ENCODE peak calls at places on chromosomes 12 and 14, in seven cellular contexts. One of them, this sample, is unnamed. For H3K27me3, the result is how much of the 10 kb centered on the place peaks cover.

GRCh38 chr12:8553088-8553627 is 12.5 kb upstream of the CLEC4E start:
- DNase-seq in mesendoderm: peak
- DNase-seq in osteoblast: no peak
- DNase-seq in astrocyte: no peak
- DNase-seq in mammary epithelial cell: no peak
- DNase-seq in GM23338: peak
- DNase-seq in SK-N-SH: no peak
- DNase-seq in this sample: no peak

GRCh38 chr14:68358500-68358899 is 434.4 kb downstream of the ZFP36L1 start:
- DNase-seq in mesendoderm: no peak
- DNase-seq in osteoblast: no peak
- DNase-seq in astrocyte: no peak
- DNase-seq in mammary epithelial cell: no peak
- DNase-seq in GM23338: no peak
- DNase-seq in SK-N-SH: no peak
- DNase-seq in this sample: no peak

GRCh38 chr14:54625158-54625557 is 58.2 kb downstream of the SAMD4A start:
- DNase-seq in mesendoderm: peak
- DNase-seq in osteoblast: no peak
- DNase-seq in astrocyte: peak
- DNase-seq in mammary epithelial cell: no peak
- DNase-seq in GM23338: peak
- DNase-seq in SK-N-SH: no peak
- DNase-seq in this sample: peak

GRCh38 chr14:76775695-76776305 is 14.5 kb downstream of the VASH1 start:
- DNase-seq in mesendoderm: no peak
- DNase-seq in osteoblast: peak
- DNase-seq in astrocyte: no peak
- DNase-seq in mammary epithelial cell: no peak
- DNase-seq in GM23338: no peak
- DNase-seq in SK-N-SH: no peak
- DNase-seq in this sample: no peak

GRCh38 chr14:106308839-106309389 is 782.5 kb downstream of the TMEM121 start:
- DNase-seq in mesendoderm: peak
- DNase-seq in osteoblast: no peak
- DNase-seq in astrocyte: no peak
- DNase-seq in mammary epithelial cell: no peak
- DNase-seq in GM23338: peak
- DNase-seq in SK-N-SH: peak
- DNase-seq in this sample: no peak

GRCh38 chr14:59356298-59356697 is 108.9 kb downstream of the GPR135 start:
- DNase-seq in mesendoderm: no peak
- DNase-seq in osteoblast: no peak
- DNase-seq in astrocyte: no peak
- DNase-seq in mammary epithelial cell: no peak
- DNase-seq in GM23338: no peak
- DNase-seq in SK-N-SH: no peak
- DNase-seq in this sample: no peak

GRCh38 chr14:37546621-37547447 is 48.2 kb downstream of the FOXA1 start:
- DNase-seq in mesendoderm: peak
- DNase-seq in osteoblast: no peak
- DNase-seq in astrocyte: no peak
- DNase-seq in mammary epithelial cell: no peak
- DNase-seq in GM23338: no peak
- DNase-seq in SK-N-SH: no peak
- DNase-seq in this sample: peak

GRCh38 chr12:88802307-88802706 is 222.0 kb upstream of the KITLG start:
- DNase-seq in mesendoderm: no peak
- DNase-seq in osteoblast: no peak
- DNase-seq in astrocyte: no peak
- DNase-seq in mammary epithelial cell: no peak
- DNase-seq in GM23338: no peak
- DNase-seq in SK-N-SH: no peak
- DNase-seq in this sample: no peak

GRCh38 chr12:75656650-75657049 is 145.2 kb upstream of the KRR1 start:
- DNase-seq in mesendoderm: peak
- DNase-seq in osteoblast: peak
- DNase-seq in astrocyte: peak
- DNase-seq in mammary epithelial cell: peak
- DNase-seq in GM23338: no peak
- DNase-seq in SK-N-SH: no peak
- DNase-seq in this sample: peak

GRCh38 chr12:127485528-127485927 is 781.4 kb upstream of the TMEM132C start:
- DNase-seq in mesendoderm: peak
- DNase-seq in osteoblast: peak
- DNase-seq in astrocyte: peak
- DNase-seq in mammary epithelial cell: peak
- DNase-seq in GM23338: no peak
- DNase-seq in SK-N-SH: no peak
- DNase-seq in this sample: peak

GRCh38 chr14:104856157-104856868 is 8.8 kb upstream of the CEP170B start:
- DNase-seq in mesendoderm: no peak
- DNase-seq in osteoblast: no peak
- DNase-seq in astrocyte: no peak
- DNase-seq in mammary epithelial cell: no peak
- DNase-seq in GM23338: no peak
- DNase-seq in SK-N-SH: no peak
- DNase-seq in this sample: no peak

GRCh38 chr12:49030119-49030518 is 11.5 kb upstream of the PRKAG1 start:
- DNase-seq in mesendoderm: no peak
- DNase-seq in osteoblast: peak
- DNase-seq in astrocyte: no peak
- DNase-seq in mammary epithelial cell: no peak
- DNase-seq in GM23338: no peak
- DNase-seq in SK-N-SH: peak
- DNase-seq in this sample: no peak

GRCh38 chr12:65638324-65638723 is 186.0 kb upstream of the HMGA2 start:
- DNase-seq in mesendoderm: peak
- DNase-seq in osteoblast: no peak
- DNase-seq in astrocyte: no peak
- DNase-seq in mammary epithelial cell: no peak
- DNase-seq in GM23338: no peak
- DNase-seq in SK-N-SH: no peak
- DNase-seq in this sample: no peak

GRCh38 chr12:46110220-46110700 is 119.9 kb upstream of the SCAF11 start:
- DNase-seq in mesendoderm: no peak
- DNase-seq in osteoblast: no peak
- DNase-seq in astrocyte: no peak
- DNase-seq in mammary epithelial cell: no peak
- DNase-seq in GM23338: no peak
- DNase-seq in SK-N-SH: no peak
- DNase-seq in this sample: no peak

GRCh38 chr14:65937079-65937803 is 524.7 kb downstream of the FUT8 start:
- DNase-seq in mesendoderm: no peak
- DNase-seq in osteoblast: no peak
- DNase-seq in astrocyte: no peak
- DNase-seq in mammary epithelial cell: no peak
- DNase-seq in GM23338: peak
- DNase-seq in SK-N-SH: no peak
- DNase-seq in this sample: no peak

GRCh38 chr12:55068416-55069010 is 48.7 kb downstream of the NEUROD4 start:
- DNase-seq in mesendoderm: peak
- DNase-seq in osteoblast: peak
- DNase-seq in astrocyte: peak
- DNase-seq in mammary epithelial cell: peak
- DNase-seq in GM23338: peak
- DNase-seq in SK-N-SH: peak
- DNase-seq in this sample: peak

GRCh38 chr14:75653563-75653962 is 7.1 kb downstream of the ERG28 start:
- DNase-seq in mesendoderm: no peak
- DNase-seq in osteoblast: no peak
- DNase-seq in astrocyte: no peak
- DNase-seq in mammary epithelial cell: no peak
- DNase-seq in GM23338: no peak
- DNase-seq in SK-N-SH: no peak
- DNase-seq in this sample: no peak

GRCh38 chr12:9773216-9773877 is 12.6 kb upstream of the CD69 start:
- DNase-seq in mesendoderm: no peak
- DNase-seq in osteoblast: no peak
- DNase-seq in astrocyte: no peak
- DNase-seq in mammary epithelial cell: no peak
- DNase-seq in GM23338: no peak
- DNase-seq in SK-N-SH: no peak
- DNase-seq in this sample: no peak

GRCh38 chr12:15982471-15982870 is 71.3 kb downstream of the DERA start:
- DNase-seq in mesendoderm: peak
- DNase-seq in osteoblast: peak
- DNase-seq in astrocyte: peak
- DNase-seq in mammary epithelial cell: peak
- DNase-seq in GM23338: peak
- DNase-seq in SK-N-SH: peak
- DNase-seq in this sample: peak

GRCh38 chr12:88572785-88573565 is 7.3 kb downstream of the KITLG start:
- DNase-seq in mesendoderm: no peak
- DNase-seq in osteoblast: no peak
- DNase-seq in astrocyte: no peak
- DNase-seq in mammary epithelial cell: no peak
- DNase-seq in GM23338: peak
- DNase-seq in SK-N-SH: no peak
- DNase-seq in this sample: peak

GRCh38 chr14:96119947-96120346 is 80.8 kb downstream of the C14orf132 start:
- DNase-seq in mesendoderm: no peak
- DNase-seq in osteoblast: no peak
- DNase-seq in astrocyte: no peak
- DNase-seq in mammary epithelial cell: no peak
- DNase-seq in GM23338: no peak
- DNase-seq in SK-N-SH: no peak
- DNase-seq in this sample: no peak

GRCh38 chr14:105919458-105920150 is 393.2 kb downstream of the TMEM121 start:
- DNase-seq in mesendoderm: no peak
- DNase-seq in osteoblast: peak
- DNase-seq in astrocyte: no peak
- DNase-seq in mammary epithelial cell: no peak
- DNase-seq in GM23338: no peak
- DNase-seq in SK-N-SH: no peak
- DNase-seq in this sample: no peak

DNA sequence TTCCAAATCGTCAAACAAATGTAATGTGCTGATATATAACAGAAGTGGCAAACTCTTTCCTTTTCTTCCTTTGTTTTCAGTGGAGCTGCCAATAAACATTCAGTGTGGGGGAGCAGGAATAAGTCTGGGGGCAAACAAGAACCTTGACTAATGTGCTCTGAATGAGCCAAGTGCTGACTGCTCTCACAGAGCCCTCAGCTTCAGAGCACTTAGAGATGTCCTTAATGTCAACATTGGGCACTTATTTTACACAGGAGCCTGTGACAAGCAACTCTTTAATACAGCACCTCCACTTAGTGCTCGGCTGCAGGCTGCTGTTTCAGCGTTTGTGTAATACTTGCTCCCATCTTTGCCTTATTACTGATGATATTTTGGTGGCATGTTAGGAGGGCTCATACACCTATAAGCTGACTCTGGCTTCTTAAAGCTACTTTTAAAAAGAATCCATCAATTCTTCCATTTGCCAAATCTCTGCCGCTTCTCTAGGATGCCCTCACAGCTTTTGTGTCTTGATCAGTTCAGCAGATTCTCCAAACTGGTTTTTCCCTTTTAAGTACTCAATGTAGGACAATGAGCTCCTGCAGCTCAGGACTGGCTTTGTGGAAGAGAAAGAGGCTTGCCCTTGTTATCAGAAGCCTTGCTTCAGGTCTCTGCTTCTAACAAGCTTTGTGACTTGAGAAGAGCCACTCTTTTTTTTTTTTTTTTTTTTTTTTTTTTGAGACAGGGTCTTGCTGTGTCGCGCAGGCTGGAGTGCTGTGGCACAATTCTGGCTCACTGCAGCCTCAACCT is 206.6 kb downstream of the MON2 start:
- DNase-seq in mesendoderm: peak
- DNase-seq in osteoblast: no peak
- DNase-seq in astrocyte: no peak
- DNase-seq in mammary epithelial cell: no peak
- DNase-seq in GM23338: peak
- DNase-seq in SK-N-SH: no peak
- DNase-seq in this sample: no peak
- H3K4me3 ChIP-seq in mesendoderm: no peak
- H3K4me3 ChIP-seq in osteoblast: no peak
- H3K4me3 ChIP-seq in astrocyte: no peak
- H3K4me3 ChIP-seq in mammary epithelial cell: no peak
- H3K4me3 ChIP-seq in GM23338: no peak
- H3K4me3 ChIP-seq in SK-N-SH: no peak
- H3K4me3 ChIP-seq in this sample: no peak

GRCh38 chr14:72893636-72894322 is at the start of gene DPF3:
- DNase-seq in mesendoderm: peak
- DNase-seq in osteoblast: peak
- DNase-seq in astrocyte: peak
- DNase-seq in mammary epithelial cell: peak
- DNase-seq in GM23338: peak
- DNase-seq in SK-N-SH: peak
- DNase-seq in this sample: peak
- H3K27me3 ChIP-seq in mesendoderm: under half
- H3K27me3 ChIP-seq in osteoblast: under half
- H3K27me3 ChIP-seq in astrocyte: under half
- H3K27me3 ChIP-seq in mammary epithelial cell: under half
- H3K27me3 ChIP-seq in GM23338: half or more
- H3K27me3 ChIP-seq in SK-N-SH: under half
- H3K27me3 ChIP-seq in this sample: under half

DNA sequence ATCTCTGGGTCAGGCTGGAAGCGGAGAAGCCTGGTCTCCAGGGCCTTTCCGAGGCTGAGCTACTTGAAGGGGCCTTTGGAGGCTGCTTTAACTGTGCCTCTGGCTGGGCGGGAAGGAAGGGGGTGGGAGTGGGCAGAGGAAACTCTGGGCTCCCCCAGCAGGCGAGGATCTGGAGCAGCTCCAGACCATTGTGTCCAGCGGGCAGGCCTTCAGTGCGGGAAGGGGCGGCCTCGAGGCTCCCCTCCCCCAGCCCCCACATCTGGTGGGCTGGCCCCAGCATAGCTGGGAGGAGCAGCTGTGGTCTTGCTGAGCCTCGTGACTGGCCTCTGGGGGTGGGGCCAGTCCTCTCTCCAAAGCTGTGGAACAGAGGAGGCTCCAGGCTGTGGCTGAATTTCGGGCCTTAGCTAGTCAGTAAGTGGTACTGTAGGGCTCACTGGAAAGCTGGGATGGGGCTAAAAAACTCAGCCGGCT is 3.4 kb downstream of the TAMALIN start:
- DNase-seq in mesendoderm: peak
- DNase-seq in osteoblast: peak
- DNase-seq in astrocyte: peak
- DNase-seq in mammary epithelial cell: no peak
- DNase-seq in GM23338: peak
- DNase-seq in SK-N-SH: peak
- DNase-seq in this sample: peak
- H3K4me2 ChIP-seq in mesendoderm: no peak
- H3K4me2 ChIP-seq in osteoblast: peak
- H3K4me2 ChIP-seq in astrocyte: peak
- H3K4me2 ChIP-seq in mammary epithelial cell: no peak
- H3K4me2 ChIP-seq in GM23338: peak
- H3K4me2 ChIP-seq in SK-N-SH: peak
- H3K4me2 ChIP-seq in this sample: peak

DNA sequence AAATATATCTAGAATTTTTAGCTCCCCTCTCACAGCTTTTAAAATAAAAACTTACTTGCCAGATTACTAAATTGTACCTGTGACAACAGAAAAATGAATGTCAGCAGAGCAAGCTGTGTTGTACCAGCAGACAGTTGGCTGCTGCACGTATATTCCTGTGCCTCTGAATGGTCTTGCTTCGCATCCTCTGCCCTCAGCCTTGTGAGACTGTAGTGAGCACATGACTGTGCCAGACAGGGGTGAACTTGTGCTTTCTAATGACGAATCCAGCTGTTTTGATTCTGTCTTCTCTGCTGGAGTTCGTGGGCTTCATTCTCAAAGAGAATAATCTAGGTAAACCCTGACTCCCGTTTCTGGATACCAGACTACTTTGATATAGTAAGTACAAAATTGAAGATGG is 58.3 kb upstream of the FRMD6 start:
- DNase-seq in mesendoderm: no peak
- DNase-seq in osteoblast: no peak
- DNase-seq in astrocyte: no peak
- DNase-seq in mammary epithelial cell: no peak
- DNase-seq in GM23338: no peak
- DNase-seq in SK-N-SH: no peak
- DNase-seq in this sample: peak
- H3K4me3 ChIP-seq in mesendoderm: no peak
- H3K4me3 ChIP-seq in osteoblast: no peak
- H3K4me3 ChIP-seq in astrocyte: no peak
- H3K4me3 ChIP-seq in mammary epithelial cell: no peak
- H3K4me3 ChIP-seq in GM23338: no peak
- H3K4me3 ChIP-seq in SK-N-SH: no peak
- H3K4me3 ChIP-seq in this sample: no peak

This sample was measured in mesenchymal stem cell.